ENCODE peak calls at places on chromosomes 13 and 19, in ten cellular contexts. H, I, W, T, B, D, F, R, U and N are unnamed samples.

GRCh38 chr19:38183227-38183914 is 40.7 kb downstream of the DPF1 start:
- DNase-seq in H (no peak), I (no peak), W (no peak), T (no peak), B (no peak), D (no peak), F (no peak), R (no peak), U (no peak), N (no peak)

GRCh38 chr19:39406656-39407393 is at the start of gene ZFP36:
- DNase-seq in H (peak), I (peak), W (peak), T (peak), B (peak), D (peak), F (peak), R (peak), U (peak), N (peak)

GRCh38 chr19:47514151-47514868 is 553 bp downstream of the NAPA start:
- DNase-seq in H (no peak), I (no peak), W (no peak), T (no peak), B (peak), D (peak), F (no peak), R (no peak), U (no peak), N (peak)

GRCh38 chr13:38685974-38686571 is 804 bp upstream of the FREM2 start:
- DNase-seq in H (no peak), I (no peak), W (no peak), T (peak), B (no peak), D (no peak), F (no peak), R (peak), U (peak), N (no peak)

GRCh38 chr19:2150794-2151338 is 500 bp downstream of the AP3D1 start:
- DNase-seq in H (no peak), I (no peak), W (no peak), T (peak), B (no peak), D (peak), F (no peak), R (no peak), U (peak), N (no peak)

GRCh38 chr19:15251749-15252397 is 19.6 kb upstream of the EPHX3 start:
- DNase-seq in H (peak), I (no peak), W (peak), T (no peak), B (peak), D (no peak), F (peak), R (peak), U (peak), N (peak)

GRCh38 chr19:35714601-35715354 is 3.0 kb upstream of the KMT2B start:
- DNase-seq in H (no peak), I (no peak), W (no peak), T (peak), B (no peak), D (peak), F (no peak), R (no peak), U (no peak), N (no peak)

GRCh38 chr13:110129076-110129475 is 177.9 kb downstream of the COL4A1 start:
- DNase-seq in H (no peak), I (no peak), W (no peak), T (no peak), B (peak), D (no peak), F (no peak), R (no peak), U (no peak), N (no peak)

GRCh38 chr13:28002886-28003698 is 14.6 kb upstream of the URAD start:
- DNase-seq in H (no peak), I (no peak), W (peak), T (no peak), B (peak), D (no peak), F (no peak), R (no peak), U (no peak), N (no peak)

GRCh38 chr19:3320354-3320670 is 46.1 kb upstream of the NFIC start:
- DNase-seq in H (no peak), I (no peak), W (no peak), T (no peak), B (no peak), D (no peak), F (no peak), R (no peak), U (no peak), N (no peak)

GRCh38 chr13:93398167-93398566 is 171.6 kb downstream of the GPC6 start:
- DNase-seq in H (no peak), I (no peak), W (no peak), T (no peak), B (no peak), D (no peak), F (no peak), R (no peak), U (no peak), N (no peak)

GRCh38 chr19:19321143-19321577 is 531 bp downstream of the MAU2 start:
- DNase-seq in H (no peak), I (no peak), W (no peak), T (peak), B (no peak), D (peak), F (no peak), R (peak), U (peak), N (peak)

GRCh38 chr19:12792048-12792852 is 964 bp downstream of the JUNB start:
- DNase-seq in H (no peak), I (peak), W (peak), T (peak), B (peak), D (peak), F (no peak), R (peak), U (no peak), N (peak)

GRCh38 chr13:49443327-49443688 is 556 bp downstream of the CAB39L start:
- DNase-seq in H (no peak), I (no peak), W (no peak), T (peak), B (no peak), D (no peak), F (no peak), R (no peak), U (no peak), N (peak)

GRCh38 chr19:19105365-19106060 is 32.8 kb downstream of the TMEM161A start:
- DNase-seq in H (no peak), I (no peak), W (no peak), T (no peak), B (no peak), D (no peak), F (peak), R (no peak), U (peak), N (no peak)

GRCh38 chr19:6241680-6242079 is 38.1 kb downstream of the MLLT1 start:
- DNase-seq in H (no peak), I (no peak), W (no peak), T (no peak), B (no peak), D (no peak), F (no peak), R (no peak), U (no peak), N (no peak)

GRCh38 chr19:5156231-5156986 is 184.2 kb downstream of the PTPRS start:
- DNase-seq in H (no peak), I (no peak), W (peak), T (no peak), B (peak), D (no peak), F (no peak), R (no peak), U (no peak), N (no peak)

GRCh38 chr13:32309812-32310706 is 5.1 kb downstream of the ZAR1L start:
- DNase-seq in H (no peak), I (peak), W (no peak), T (peak), B (no peak), D (peak), F (no peak), R (peak), U (no peak), N (peak)